ENCODE peak calls at places on chromosomes 13 and 19, in four cellular contexts. One of them, this sample, is unnamed.

GRCh38 chr19:17125052-17125727 is 49.6 kb downstream of the MYO9B start:
- DNase-seq in GM12864: peak
- DNase-seq in GM23338: no peak
- DNase-seq in vagina: no peak
- DNase-seq in this sample: peak

GRCh38 chr19:6173190-6173589 is 37.7 kb downstream of the ACSBG2 start:
- DNase-seq in GM12864: no peak
- DNase-seq in GM23338: no peak
- DNase-seq in vagina: no peak
- DNase-seq in this sample: no peak

GRCh38 chr13:98365291-98365690 is 188.2 kb upstream of the RNF113B start:
- DNase-seq in GM12864: no peak
- DNase-seq in GM23338: no peak
- DNase-seq in vagina: no peak
- DNase-seq in this sample: no peak

GRCh38 chr19:19480688-19481087 is 34.7 kb downstream of the TSSK6 start:
- DNase-seq in GM12864: no peak
- DNase-seq in GM23338: no peak
- DNase-seq in vagina: no peak
- DNase-seq in this sample: no peak

GRCh38 chr19:12789904-12790619 is 1.2 kb upstream of the JUNB start:
- DNase-seq in GM12864: peak
- DNase-seq in GM23338: peak
- DNase-seq in vagina: no peak
- DNase-seq in this sample: peak

GRCh38 chr19:15696654-15697194 is 23.8 kb downstream of the CYP4F12 start:
- DNase-seq in GM12864: no peak
- DNase-seq in GM23338: no peak
- DNase-seq in vagina: no peak
- DNase-seq in this sample: no peak

GRCh38 chr13:21675095-21676007 is 4.5 kb downstream of the FGF9 start:
- DNase-seq in GM12864: no peak
- DNase-seq in GM23338: peak
- DNase-seq in vagina: no peak
- DNase-seq in this sample: no peak

GRCh38 chr19:45664575-45664974 is 3.4 kb upstream of the GIPR start:
- DNase-seq in GM12864: no peak
- DNase-seq in GM23338: no peak
- DNase-seq in vagina: no peak
- DNase-seq in this sample: no peak

GRCh38 chr19:13931582-13932378 is 6.4 kb downstream of the PODNL1 start:
- DNase-seq in GM12864: no peak
- DNase-seq in GM23338: no peak
- DNase-seq in vagina: no peak
- DNase-seq in this sample: no peak

GRCh38 chr13:109516196-109516595 is 270.2 kb downstream of the IRS2 start:
- DNase-seq in GM12864: no peak
- DNase-seq in GM23338: no peak
- DNase-seq in vagina: no peak
- DNase-seq in this sample: no peak

GRCh38 chr13:95704510-95704909 is 27.6 kb downstream of the DNAJC3 start:
- DNase-seq in GM12864: no peak
- DNase-seq in GM23338: peak
- DNase-seq in vagina: no peak
- DNase-seq in this sample: no peak

GRCh38 chr13:43783820-43784219 is 3.0 kb downstream of the ENOX1 start:
- DNase-seq in GM12864: no peak
- DNase-seq in GM23338: peak
- DNase-seq in vagina: no peak
- DNase-seq in this sample: no peak

GRCh38 chr19:16051254-16052025 is 24.9 kb upstream of the TPM4 start:
- DNase-seq in GM12864: no peak
- DNase-seq in GM23338: no peak
- DNase-seq in vagina: no peak
- DNase-seq in this sample: no peak

GRCh38 chr19:6811906-6812305 is 39.4 kb downstream of the VAV1 start:
- DNase-seq in GM12864: no peak
- DNase-seq in GM23338: peak
- DNase-seq in vagina: no peak
- DNase-seq in this sample: no peak

GRCh38 chr13:75365724-75366173 is 116.2 kb downstream of the TBC1D4 start:
- DNase-seq in GM12864: peak
- DNase-seq in GM23338: peak
- DNase-seq in vagina: no peak
- DNase-seq in this sample: peak

GRCh38 chr13:89695343-89696257 is 1651.9 kb upstream of the MIR17HG start:
- DNase-seq in GM12864: no peak
- DNase-seq in GM23338: peak
- DNase-seq in vagina: no peak
- DNase-seq in this sample: no peak

GRCh38 chr19:18700501-18701249 is 17.2 kb downstream of the CRTC1 start:
- DNase-seq in GM12864: no peak
- DNase-seq in GM23338: peak
- DNase-seq in vagina: no peak
- DNase-seq in this sample: peak

GRCh38 chr13:76889254-76889653 is 3.0 kb upstream of the KCTD12 start:
- DNase-seq in GM12864: no peak
- DNase-seq in GM23338: no peak
- DNase-seq in vagina: no peak
- DNase-seq in this sample: no peak

GRCh38 chr19:6551607-6552450 is 21.0 kb downstream of the TNFSF9 start:
- DNase-seq in GM12864: no peak
- DNase-seq in GM23338: peak
- DNase-seq in vagina: no peak
- DNase-seq in this sample: peak

GRCh38 chr19:11019824-11020223 is 59.0 kb downstream of the SMARCA4 start:
- DNase-seq in GM12864: no peak
- DNase-seq in GM23338: no peak
- DNase-seq in vagina: no peak
- DNase-seq in this sample: no peak

GRCh38 chr13:113546571-113547247 is 37.8 kb upstream of the TFDP1 start:
- DNase-seq in GM12864: no peak
- DNase-seq in GM23338: no peak
- DNase-seq in vagina: peak
- DNase-seq in this sample: no peak

GRCh38 chr13:113542751-113543424 is 41.7 kb upstream of the TFDP1 start:
- DNase-seq in GM12864: no peak
- DNase-seq in GM23338: no peak
- DNase-seq in vagina: no peak
- DNase-seq in this sample: no peak

GRCh38 chr19:16062789-16063188 is 13.5 kb upstream of the TPM4 start:
- DNase-seq in GM12864: no peak
- DNase-seq in GM23338: peak
- DNase-seq in vagina: no peak
- DNase-seq in this sample: no peak

GRCh38 chr19:31340059-31341025 is 8.9 kb downstream of the TSHZ3 start:
- DNase-seq in GM12864: no peak
- DNase-seq in GM23338: peak
- DNase-seq in vagina: no peak
- DNase-seq in this sample: no peak

GRCh38 chr13:109628251-109628699 is 158.1 kb downstream of the IRS2 start:
- DNase-seq in GM12864: no peak
- DNase-seq in GM23338: no peak
- DNase-seq in vagina: no peak
- DNase-seq in this sample: no peak

GRCh38 chr19:15323496-15324235 is 8.7 kb downstream of the BRD4 start:
- DNase-seq in GM12864: no peak
- DNase-seq in GM23338: no peak
- DNase-seq in vagina: no peak
- DNase-seq in this sample: no peak

GRCh38 chr19:13796301-13797057 is 1.2 kb downstream of the ZSWIM4 start:
- DNase-seq in GM12864: no peak
- DNase-seq in GM23338: peak
- DNase-seq in vagina: no peak
- DNase-seq in this sample: peak

GRCh38 chr13:38687246-38688229 is 661 bp downstream of the FREM2 start:
- DNase-seq in GM12864: no peak
- DNase-seq in GM23338: peak
- DNase-seq in vagina: no peak
- DNase-seq in this sample: peak

GRCh38 chr13:33542309-33543088 is 256.9 kb upstream of the STARD13 start:
- DNase-seq in GM12864: peak
- DNase-seq in GM23338: peak
- DNase-seq in vagina: peak
- DNase-seq in this sample: peak

GRCh38 chr13:33545492-33545891 is 259.9 kb upstream of the STARD13 start:
- DNase-seq in GM12864: no peak
- DNase-seq in GM23338: peak
- DNase-seq in vagina: no peak
- DNase-seq in this sample: no peak

GRCh38 chr13:33543631-33544030 is 258.1 kb upstream of the STARD13 start:
- DNase-seq in GM12864: no peak
- DNase-seq in GM23338: peak
- DNase-seq in vagina: no peak
- DNase-seq in this sample: no peak

GRCh38 chr13:33543089-33543459 is 257.5 kb upstream of the STARD13 start:
- DNase-seq in GM12864: no peak
- DNase-seq in GM23338: peak
- DNase-seq in vagina: no peak
- DNase-seq in this sample: no peak

GRCh38 chr13:33544308-33544707 is 258.8 kb upstream of the STARD13 start:
- DNase-seq in GM12864: no peak
- DNase-seq in GM23338: no peak
- DNase-seq in vagina: no peak
- DNase-seq in this sample: no peak
- H3K4me3 ChIP-seq in GM12864: no peak
- H3K4me3 ChIP-seq in GM23338: peak
- H3K4me3 ChIP-seq in vagina: no peak
- H3K4me3 ChIP-seq in this sample: no peak

GRCh38 chr19:49364083-49364687 is 508 bp downstream of the DKKL1 start:
- DNase-seq in GM12864: no peak
- DNase-seq in GM23338: no peak
- DNase-seq in vagina: no peak
- DNase-seq in this sample: no peak
- H3K4me3 ChIP-seq in GM12864: no peak
- H3K4me3 ChIP-seq in GM23338: peak
- H3K4me3 ChIP-seq in vagina: peak
- H3K4me3 ChIP-seq in this sample: no peak

GRCh38 chr19:7928334-7928706 is 2.4 kb upstream of the CTXN1 start:
- DNase-seq in GM12864: no peak
- DNase-seq in GM23338: no peak
- DNase-seq in vagina: no peak
- DNase-seq in this sample: no peak
- H3K4me3 ChIP-seq in GM12864: no peak
- H3K4me3 ChIP-seq in GM23338: no peak
- H3K4me3 ChIP-seq in vagina: peak
- H3K4me3 ChIP-seq in this sample: no peak

GRCh38 chr13:20227288-20227687 is 4.8 kb downstream of the GJB6 start:
- DNase-seq in GM12864: no peak
- DNase-seq in GM23338: no peak
- DNase-seq in vagina: no peak
- DNase-seq in this sample: no peak

GRCh38 chr13:20232556-20233277 is 598 bp upstream of the GJB6 start:
- DNase-seq in GM12864: no peak
- DNase-seq in GM23338: no peak
- DNase-seq in vagina: no peak
- DNase-seq in this sample: no peak

GRCh38 chr13:20227730-20228129 is 4.4 kb downstream of the GJB6 start:
- DNase-seq in GM12864: no peak
- DNase-seq in GM23338: no peak
- DNase-seq in vagina: no peak
- DNase-seq in this sample: no peak

GRCh38 chr13:20231839-20232555 is at the start of gene GJB6:
- DNase-seq in GM12864: no peak
- DNase-seq in GM23338: peak
- DNase-seq in vagina: no peak
- DNase-seq in this sample: no peak

DNA sequence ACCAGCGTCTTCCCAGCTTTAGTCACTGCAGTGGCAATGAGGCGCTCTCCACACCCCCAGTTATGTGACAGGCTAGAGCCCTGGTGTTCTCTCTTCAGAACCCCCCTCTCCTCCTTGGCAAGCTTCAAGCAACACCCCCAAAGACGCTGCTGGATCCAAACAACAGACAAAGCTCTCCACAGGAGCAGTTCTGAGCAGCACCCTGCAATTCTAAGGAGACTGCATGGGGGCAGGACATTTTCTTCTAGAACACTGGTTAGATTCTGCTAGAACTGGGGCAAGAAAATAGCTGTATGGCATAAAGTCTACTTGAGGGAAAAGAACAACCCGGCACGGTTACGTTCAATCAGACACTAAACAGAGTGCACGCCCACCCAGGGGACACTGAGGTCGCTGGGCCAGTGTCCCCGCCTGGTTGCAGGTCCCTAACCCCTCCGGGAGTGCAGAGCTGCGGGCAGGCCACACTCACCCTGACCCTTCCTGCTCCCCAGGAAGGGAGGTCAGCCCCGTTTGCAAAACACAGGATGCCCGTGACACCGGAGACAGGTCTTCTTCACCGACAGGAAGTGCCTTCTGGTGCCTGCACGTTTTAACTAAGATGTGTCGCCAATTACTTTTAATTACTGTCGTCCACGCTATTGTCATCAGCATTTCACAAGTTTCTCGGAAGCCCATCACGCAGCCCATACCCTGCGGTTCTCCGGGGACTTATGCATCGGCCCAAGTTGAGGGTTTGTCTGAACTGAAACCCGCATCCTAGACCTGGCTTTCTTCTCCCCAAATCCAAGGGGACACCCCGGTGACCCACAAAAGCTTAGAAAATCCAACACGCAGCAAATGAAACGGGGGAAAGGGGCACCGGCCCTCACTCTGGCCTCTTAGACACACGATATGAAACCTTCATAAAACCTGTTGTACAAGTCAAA is 943 bp downstream of the GJB6 start:
- DNase-seq in GM12864: no peak
- DNase-seq in GM23338: peak
- DNase-seq in vagina: no peak
- DNase-seq in this sample: no peak
- H3K4me3 ChIP-seq in GM12864: no peak
- H3K4me3 ChIP-seq in GM23338: peak
- H3K4me3 ChIP-seq in vagina: peak
- H3K4me3 ChIP-seq in this sample: peak

GRCh38 chr19:56595548-56595899 is 422 bp downstream of the ZNF71 start:
- DNase-seq in GM12864: no peak
- DNase-seq in GM23338: no peak
- DNase-seq in vagina: no peak
- DNase-seq in this sample: no peak
- H3K4me3 ChIP-seq in GM12864: peak
- H3K4me3 ChIP-seq in GM23338: peak
- H3K4me3 ChIP-seq in vagina: peak
- H3K4me3 ChIP-seq in this sample: peak

This sample was measured in GM06990.